ENCODE peak calls at places on chromosomes 7 and 10, in seven cellular contexts. H is heart right ventricle, P is tibial artery, Y is mesothelial cell of epicardium, R is heart left ventricle, G is thyroid gland, W is bronchial epithelial cell. V is an unnamed sample.
A peak's percentile ranks its signal among the peaks of the same experiment; 100 is the strongest.

GRCh38 chr7:114943953-114944741 is 22.3 kb downstream of the MDFIC start:
- DNase-seq in G (no peak), W (no peak), H (no peak), P (no peak), R (no peak), Y (no peak), V (no peak)

GRCh38 chr7:138480527-138480926 is 20.5 kb downstream of the TRIM24 start:
- DNase-seq in R (no peak), W (no peak), H (no peak), Y (no peak), G (no peak), P (no peak), V (no peak)

GRCh38 chr10:132865236-132865635 is 77.1 kb downstream of the CFAP46 start:
- DNase-seq in H (peak; percentile 9), R (no peak), P (no peak), Y (peak; percentile 12), G (no peak), W (no peak), V (no peak)

GRCh38 chr7:26865094-26865388 is 651 bp upstream of the SKAP2 start:
- DNase-seq in P (peak; percentile 53), Y (peak; percentile 34), W (no peak), G (no peak), H (peak; percentile 47), R (peak; percentile 49), V (no peak)

GRCh38 chr10:132958886-132959295 is 16.5 kb upstream of the CFAP46 start:
- DNase-seq in G (peak; percentile 72), W (no peak), P (peak; percentile 15), Y (no peak), R (no peak), H (no peak), V (no peak)

GRCh38 chr10:103507235-103508191 is 14.0 kb downstream of the NEURL1 start:
- DNase-seq in P (no peak), Y (peak; percentile 43), H (no peak), W (no peak), R (no peak), G (no peak), V (no peak)

GRCh38 chr7:109793-110556 is 82.4 kb upstream of the FAM20C start:
- DNase-seq in G (no peak), P (no peak), W (no peak), Y (no peak), R (no peak), H (no peak), V (no peak)

GRCh38 chr7:82080254-82080924 is 310.5 kb upstream of the HGF start:
- DNase-seq in R (no peak), P (no peak), H (no peak), Y (no peak), W (no peak), G (no peak), V (no peak)

GRCh38 chr10:61903184-61903990 is 1.9 kb downstream of the ARID5B start:
- DNase-seq in W (peak; percentile 58), G (peak; percentile 44), H (peak; percentile 67), Y (no peak), P (peak; percentile 40), R (peak; percentile 63), V (peak; percentile 61)

GRCh38 chr7:109963741-109964140 is 1127.2 kb upstream of the LRRN3 start:
- DNase-seq in H (no peak), Y (no peak), P (no peak), W (peak; percentile 35), R (no peak), G (no peak), V (no peak)

GRCh38 chr10:83925133-83925532 is 214.2 kb upstream of the GHITM start:
- DNase-seq in P (no peak), W (no peak), R (no peak), H (no peak), G (no peak), Y (no peak), V (no peak)

GRCh38 chr10:79266543-79267312 is 80.5 kb upstream of the PPIF start:
- DNase-seq in P (peak; percentile 86), G (no peak), R (peak; percentile 91), H (peak; percentile 61), W (peak; percentile 84), Y (no peak), V (no peak)

GRCh38 chr7:105765846-105766245 is 110.6 kb downstream of the ATXN7L1 start:
- DNase-seq in H (no peak), Y (no peak), W (no peak), R (no peak), G (no peak), P (no peak), V (no peak)

GRCh38 chr7:105759670-105760548 is 116.5 kb downstream of the ATXN7L1 start:
- DNase-seq in H (peak; percentile 18), G (peak; percentile 43), R (no peak), W (peak; percentile 65), P (peak; percentile 31), Y (no peak), V (peak; percentile 60)

GRCh38 chr7:105764506-105764905 is 111.9 kb downstream of the ATXN7L1 start:
- DNase-seq in H (no peak), Y (no peak), P (no peak), G (no peak), R (no peak), W (no peak), V (no peak)

GRCh38 chr7:105756402-105756801 is 120.0 kb downstream of the ATXN7L1 start:
- DNase-seq in Y (no peak), R (no peak), G (no peak), P (no peak), H (no peak), W (no peak), V (no peak)

DNA sequence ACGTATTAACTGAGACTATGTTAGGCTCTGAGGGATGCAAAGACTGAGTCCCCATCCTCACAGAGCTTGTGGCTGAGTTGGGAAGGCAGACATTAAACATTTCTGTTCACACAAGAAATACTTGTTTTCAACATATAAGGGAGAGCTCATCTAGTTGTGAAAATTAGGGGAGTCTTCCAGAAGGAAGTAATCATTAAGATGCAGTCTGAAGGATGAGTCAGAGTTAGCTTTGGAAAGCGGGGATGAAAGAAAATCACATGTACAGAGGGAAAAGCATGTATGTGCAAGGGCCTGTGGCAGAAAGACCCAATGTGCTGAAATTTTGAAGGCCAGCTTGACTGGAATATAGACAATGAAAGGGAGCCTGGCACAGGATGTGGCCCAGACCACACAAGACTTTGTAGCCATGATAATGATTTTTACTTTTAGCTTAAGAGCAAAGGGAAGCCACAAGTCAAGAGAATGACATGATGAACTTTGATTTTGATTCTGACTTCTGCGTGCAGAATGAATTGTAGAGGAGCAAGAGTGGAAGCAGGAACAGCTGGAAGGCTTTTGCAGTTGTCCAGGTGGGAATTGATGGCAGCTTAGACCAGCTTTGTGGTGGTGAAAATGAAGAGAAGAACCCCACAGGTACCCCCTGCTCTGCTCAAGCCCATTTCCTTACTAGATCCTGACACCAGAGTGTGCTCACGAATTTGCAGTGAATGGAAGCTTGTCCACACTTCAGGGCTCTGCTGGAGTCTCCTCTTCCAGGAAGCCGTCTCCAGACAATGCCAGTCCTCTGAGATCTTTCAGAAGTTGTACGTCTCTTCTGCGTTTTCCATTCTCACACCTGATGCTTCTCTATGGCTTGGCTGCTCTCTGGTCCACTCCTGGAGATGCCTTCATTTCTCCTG is 115.6 kb downstream of the ATXN7L1 start:
- DNase-seq in G (no peak), H (no peak), Y (no peak), W (peak; percentile 62), P (no peak), R (no peak), V (no peak)
- TF ChIP-seq CTCF in G (no peak), H (no peak), Y (no peak), W (no peak), P (no peak), R (no peak), V (no peak)

DNA sequence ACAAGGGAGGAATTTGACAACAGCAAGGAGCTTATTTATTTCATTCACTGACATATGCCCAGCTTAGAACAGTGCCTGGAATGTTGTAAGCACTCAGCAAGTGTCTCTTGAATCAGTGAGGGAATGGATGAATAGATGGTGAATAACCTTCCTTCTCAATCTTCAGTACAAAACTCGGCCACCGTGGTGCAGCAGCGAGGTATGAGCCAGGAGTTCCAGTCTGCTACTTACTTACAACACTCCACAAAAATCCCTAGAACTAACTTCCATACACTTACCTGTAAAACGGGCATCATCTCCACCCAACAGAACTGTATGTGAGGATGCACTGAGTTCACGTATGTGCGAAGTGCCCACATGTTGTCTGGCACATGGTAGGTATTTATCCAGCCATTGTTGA is 237.4 kb downstream of the WDR11 start:
- DNase-seq in G (peak; percentile 40), W (peak; percentile 47), H (no peak), Y (no peak), P (no peak), R (no peak), V (no peak)
- TF ChIP-seq CTCF in G (peak; percentile 20), W (peak; percentile 22), H (no peak), Y (no peak), P (no peak), R (no peak), V (peak; percentile 22)

GRCh38 chr10:14775656-14776055 is 959 bp upstream of the FAM107B start:
- DNase-seq in P (no peak), G (no peak), R (no peak), W (no peak), Y (no peak), H (no peak), V (no peak)

GRCh38 chr10:14772399-14772798 is 2.3 kb downstream of the FAM107B start:
- DNase-seq in W (no peak), R (no peak), P (no peak), G (no peak), Y (no peak), H (no peak), V (no peak)

GRCh38 chr10:14774797-14775196 is at the start of gene FAM107B:
- DNase-seq in W (no peak), R (no peak), G (no peak), H (no peak), P (no peak), Y (no peak), V (no peak)

GRCh38 chr10:14774214-14774580 is 500 bp downstream of the FAM107B start:
- DNase-seq in W (no peak), R (no peak), H (no peak), Y (no peak), G (no peak), P (no peak), V (no peak)

GRCh38 chr10:14773551-14774213 is 1.0 kb downstream of the FAM107B start:
- DNase-seq in G (no peak), P (no peak), Y (no peak), R (no peak), W (no peak), H (no peak), V (no peak)
- TF ChIP-seq CTCF in G (no peak), P (no peak), Y (peak; percentile 51), R (no peak), W (no peak), H (no peak), V (no peak)

GRCh38 chr10:15730341-15730740 is 10.6 kb upstream of the ITGA8 start:
- DNase-seq in Y (no peak), P (no peak), W (no peak), G (no peak), H (no peak), R (no peak), V (no peak)

GRCh38 chr10:15724683-15725082 is 5.0 kb upstream of the ITGA8 start:
- DNase-seq in G (no peak), H (no peak), W (no peak), Y (no peak), P (no peak), R (no peak), V (no peak)

GRCh38 chr10:15729890-15730289 is 10.2 kb upstream of the ITGA8 start:
- DNase-seq in G (no peak), W (no peak), H (no peak), R (no peak), Y (no peak), P (no peak), V (no peak)

GRCh38 chr10:15725603-15726002 is 5.9 kb upstream of the ITGA8 start:
- DNase-seq in Y (no peak), G (no peak), H (no peak), R (no peak), W (peak; percentile 52), P (peak; percentile 31), V (peak; percentile 29)

GRCh38 chr10:15726042-15726441 is 6.3 kb upstream of the ITGA8 start:
- DNase-seq in P (no peak), G (no peak), R (no peak), Y (no peak), W (no peak), H (no peak), V (no peak)
- TF ChIP-seq CTCF in P (no peak), G (no peak), R (no peak), Y (no peak), W (no peak), H (no peak), V (no peak)